ENCODE peak calls at places on chromosomes 13 and 19, in four cellular contexts. One of them, this sample, is unnamed. For H3K27me3, the result is how much of the 10 kb centered on the place peaks cover.

GRCh38 chr13:112726018-112726767 is 36.4 kb downstream of the ATP11A start:
- DNase-seq in transverse colon: no peak
- DNase-seq in Peyer's patch: no peak
- DNase-seq in CD4-positive, CD25-positive, alpha-beta regulatory T cell: no peak
- DNase-seq in this sample: no peak

GRCh38 chr13:22061371-22061805 is 390.5 kb downstream of the FGF9 start:
- DNase-seq in CD4-positive, CD25-positive, alpha-beta regulatory T cell: peak
- DNase-seq in Peyer's patch: no peak
- DNase-seq in transverse colon: no peak
- DNase-seq in this sample: peak

GRCh38 chr19:55418185-55418584 is 10.6 kb upstream of the UBE2S start:
- DNase-seq in Peyer's patch: peak
- DNase-seq in transverse colon: peak
- DNase-seq in CD4-positive, CD25-positive, alpha-beta regulatory T cell: peak
- DNase-seq in this sample: peak

GRCh38 chr13:44413095-44413494 is 39.5 kb downstream of the SERP2 start:
- DNase-seq in CD4-positive, CD25-positive, alpha-beta regulatory T cell: no peak
- DNase-seq in Peyer's patch: no peak
- DNase-seq in transverse colon: no peak
- DNase-seq in this sample: no peak

GRCh38 chr19:48170817-48171347 is 402 bp downstream of the ZSWIM9 start:
- DNase-seq in transverse colon: no peak
- DNase-seq in CD4-positive, CD25-positive, alpha-beta regulatory T cell: no peak
- DNase-seq in Peyer's patch: no peak
- DNase-seq in this sample: no peak

GRCh38 chr19:582497-583197 is 7.0 kb upstream of the HCN2 start:
- DNase-seq in Peyer's patch: no peak
- DNase-seq in CD4-positive, CD25-positive, alpha-beta regulatory T cell: no peak
- DNase-seq in transverse colon: no peak
- DNase-seq in this sample: no peak

GRCh38 chr19:19540707-19541515 is 2.8 kb downstream of the CILP2 start:
- DNase-seq in Peyer's patch: peak
- DNase-seq in CD4-positive, CD25-positive, alpha-beta regulatory T cell: peak
- DNase-seq in transverse colon: peak
- DNase-seq in this sample: peak

GRCh38 chr13:40063278-40063698 is 407.8 kb downstream of the COG6 start:
- DNase-seq in CD4-positive, CD25-positive, alpha-beta regulatory T cell: no peak
- DNase-seq in transverse colon: no peak
- DNase-seq in Peyer's patch: no peak
- DNase-seq in this sample: no peak

GRCh38 chr13:113962386-113962785 is 11.5 kb downstream of the C13orf46 start:
- DNase-seq in CD4-positive, CD25-positive, alpha-beta regulatory T cell: no peak
- DNase-seq in transverse colon: no peak
- DNase-seq in Peyer's patch: no peak
- DNase-seq in this sample: no peak

GRCh38 chr13:76852991-76853390 is 33.2 kb downstream of the KCTD12 start:
- DNase-seq in transverse colon: no peak
- DNase-seq in CD4-positive, CD25-positive, alpha-beta regulatory T cell: no peak
- DNase-seq in Peyer's patch: no peak
- DNase-seq in this sample: no peak

GRCh38 chr13:104286566-104287290 is 1220.5 kb upstream of the SLC10A2 start:
- DNase-seq in Peyer's patch: no peak
- DNase-seq in CD4-positive, CD25-positive, alpha-beta regulatory T cell: no peak
- DNase-seq in transverse colon: no peak
- DNase-seq in this sample: no peak

GRCh38 chr13:99312493-99312883 is 5.3 kb upstream of the GPR183 start:
- DNase-seq in Peyer's patch: peak
- DNase-seq in CD4-positive, CD25-positive, alpha-beta regulatory T cell: no peak
- DNase-seq in transverse colon: peak
- DNase-seq in this sample: no peak

GRCh38 chr19:38975214-38975860 is at the start of gene FBXO17:
- DNase-seq in transverse colon: peak
- DNase-seq in CD4-positive, CD25-positive, alpha-beta regulatory T cell: no peak
- DNase-seq in Peyer's patch: no peak
- DNase-seq in this sample: no peak

GRCh38 chr13:84255226-84255625 is 373.0 kb upstream of the SLITRK1 start:
- DNase-seq in Peyer's patch: no peak
- DNase-seq in CD4-positive, CD25-positive, alpha-beta regulatory T cell: no peak
- DNase-seq in transverse colon: no peak
- DNase-seq in this sample: no peak

GRCh38 chr13:73179906-73180305 is 121.1 kb downstream of the KLF5 start:
- DNase-seq in transverse colon: no peak
- DNase-seq in Peyer's patch: no peak
- DNase-seq in CD4-positive, CD25-positive, alpha-beta regulatory T cell: no peak
- DNase-seq in this sample: no peak
- H3K27ac ChIP-seq in transverse colon: no peak
- H3K27ac ChIP-seq in Peyer's patch: no peak
- H3K27ac ChIP-seq in CD4-positive, CD25-positive, alpha-beta regulatory T cell: no peak
- H3K27ac ChIP-seq in this sample: no peak

GRCh38 chr13:71831716-71832115 is 35.3 kb downstream of the DACH1 start:
- DNase-seq in transverse colon: no peak
- DNase-seq in CD4-positive, CD25-positive, alpha-beta regulatory T cell: no peak
- DNase-seq in Peyer's patch: no peak
- DNase-seq in this sample: no peak
- H3K27me3 ChIP-seq in transverse colon: under half
- H3K27me3 ChIP-seq in CD4-positive, CD25-positive, alpha-beta regulatory T cell: under half
- H3K27me3 ChIP-seq in Peyer's patch: under half
- H3K27me3 ChIP-seq in this sample: under half

DNA sequence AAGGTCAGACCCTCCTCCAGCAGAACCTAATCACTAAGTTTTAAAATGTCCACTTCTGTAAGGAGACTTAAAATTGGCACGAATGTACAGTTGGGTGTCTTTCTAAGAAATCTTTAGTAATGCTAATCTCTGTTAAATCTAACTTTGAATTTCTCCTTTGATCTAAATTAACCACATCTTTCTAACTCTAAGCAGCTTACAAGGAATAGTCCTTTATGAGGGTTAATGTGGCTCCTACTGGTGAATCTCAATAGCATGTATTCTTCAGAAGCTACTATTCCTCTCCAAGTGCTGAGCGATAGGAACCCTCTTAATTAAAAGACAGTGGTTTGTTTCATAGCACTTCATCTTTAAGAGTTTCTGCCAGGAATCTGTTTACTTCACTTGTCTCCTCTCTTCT is 57.9 kb downstream of the ATP7B start:
- DNase-seq in CD4-positive, CD25-positive, alpha-beta regulatory T cell: peak
- DNase-seq in transverse colon: no peak
- DNase-seq in Peyer's patch: no peak
- DNase-seq in this sample: no peak
- H3K4me3 ChIP-seq in CD4-positive, CD25-positive, alpha-beta regulatory T cell: peak
- H3K4me3 ChIP-seq in transverse colon: no peak
- H3K4me3 ChIP-seq in Peyer's patch: no peak
- H3K4me3 ChIP-seq in this sample: no peak

DNA sequence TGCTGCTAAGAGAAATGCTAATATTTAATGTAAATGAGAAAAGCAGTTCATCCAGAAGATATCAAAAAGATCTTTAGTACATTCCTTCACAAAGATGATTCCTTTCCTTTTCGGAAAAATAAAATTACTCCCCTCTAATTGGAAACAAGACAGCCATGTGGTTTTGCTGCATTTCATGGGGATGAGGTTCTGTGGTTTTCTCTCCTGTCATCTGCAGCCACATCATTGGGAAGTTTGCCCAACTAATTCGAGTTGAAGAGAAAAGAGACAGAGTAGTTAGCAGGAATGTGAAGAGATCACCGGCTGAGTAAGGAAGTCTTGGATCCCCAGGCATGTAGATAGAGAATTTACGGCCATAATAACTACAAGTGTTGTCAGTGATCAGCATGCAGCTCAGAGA is 122.1 kb downstream of the CYSLTR2 start:
- DNase-seq in transverse colon: no peak
- DNase-seq in CD4-positive, CD25-positive, alpha-beta regulatory T cell: no peak
- DNase-seq in Peyer's patch: no peak
- DNase-seq in this sample: no peak
- H3K27ac ChIP-seq in transverse colon: no peak
- H3K27ac ChIP-seq in CD4-positive, CD25-positive, alpha-beta regulatory T cell: no peak
- H3K27ac ChIP-seq in Peyer's patch: no peak
- H3K27ac ChIP-seq in this sample: no peak

GRCh38 chr13:35469781-35470380 is 6.6 kb downstream of the MAB21L1 start:
- DNase-seq in CD4-positive, CD25-positive, alpha-beta regulatory T cell: no peak
- DNase-seq in Peyer's patch: no peak
- DNase-seq in transverse colon: no peak
- DNase-seq in this sample: no peak

GRCh38 chr13:35468195-35468594 is 8.3 kb downstream of the MAB21L1 start:
- DNase-seq in Peyer's patch: no peak
- DNase-seq in transverse colon: no peak
- DNase-seq in CD4-positive, CD25-positive, alpha-beta regulatory T cell: no peak
- DNase-seq in this sample: no peak

GRCh38 chr13:35472308-35473008 is 4.0 kb downstream of the MAB21L1 start:
- DNase-seq in Peyer's patch: no peak
- DNase-seq in CD4-positive, CD25-positive, alpha-beta regulatory T cell: no peak
- DNase-seq in transverse colon: no peak
- DNase-seq in this sample: no peak

GRCh38 chr13:35471466-35472307 is 4.8 kb downstream of the MAB21L1 start:
- DNase-seq in CD4-positive, CD25-positive, alpha-beta regulatory T cell: no peak
- DNase-seq in transverse colon: no peak
- DNase-seq in Peyer's patch: no peak
- DNase-seq in this sample: no peak

GRCh38 chr13:35470671-35471465 is 5.6 kb downstream of the MAB21L1 start:
- DNase-seq in Peyer's patch: no peak
- DNase-seq in CD4-positive, CD25-positive, alpha-beta regulatory T cell: no peak
- DNase-seq in transverse colon: peak
- DNase-seq in this sample: no peak
- H3K27me3 ChIP-seq in Peyer's patch: under half
- H3K27me3 ChIP-seq in CD4-positive, CD25-positive, alpha-beta regulatory T cell: under half
- H3K27me3 ChIP-seq in transverse colon: half or more
- H3K27me3 ChIP-seq in this sample: under half